ENCODE peak calls at places on chromosomes 11 and 22, in four cellular contexts. S, D, A and Z are unnamed samples. For H3K9me3, the result is how much of the 10 kb centered on the place peaks cover.

GRCh38 chr22:29840498-29840897 is 2.4 kb upstream of the ASCC2 start:
- DNase-seq in D (no peak), S (no peak), A (no peak), Z (no peak)

GRCh38 chr11:35658028-35658948 is 4.3 kb upstream of the TRIM44 start:
- DNase-seq in A (no peak), D (no peak), S (no peak), Z (no peak)

GRCh38 chr11:13316528-13316961 is 39.0 kb downstream of the BMAL1 start:
- DNase-seq in D (no peak), S (no peak), A (no peak), Z (peak)

GRCh38 chr11:218815-219593 is 11.5 kb downstream of the RIC8A start:
- DNase-seq in A (no peak), S (no peak), D (peak), Z (peak)

GRCh38 chr11:29801561-29801960 is 215.3 kb downstream of the KCNA4 start:
- DNase-seq in D (no peak), S (no peak), A (no peak), Z (no peak)

GRCh38 chr11:67439321-67440228 is 2.1 kb upstream of the PTPRCAP start:
- DNase-seq in D (peak), A (peak), S (no peak), Z (no peak)

GRCh38 chr11:113401718-113402117 is 14.1 kb downstream of the ANKK1 start:
- DNase-seq in S (no peak), A (peak), D (peak), Z (no peak)

GRCh38 chr11:8283510-8284272 is 20.0 kb upstream of the LMO1 start:
- DNase-seq in S (no peak), D (no peak), A (no peak), Z (no peak)

GRCh38 chr11:69123593-69124545 is 31.9 kb upstream of the SMIM38 start:
- DNase-seq in D (no peak), S (no peak), A (no peak), Z (no peak)

GRCh38 chr22:44893731-44894080 is 116.1 kb downstream of the PHF21B start:
- DNase-seq in S (no peak), A (peak), D (no peak), Z (peak)

GRCh38 chr11:15769203-15769602 is 587.1 kb downstream of the SOX6 start:
- DNase-seq in D (peak), A (peak), S (no peak), Z (no peak)

GRCh38 chr11:8266246-8267241 is 2.9 kb upstream of the LMO1 start:
- DNase-seq in A (no peak), S (no peak), D (no peak), Z (no peak)

GRCh38 chr11:3623126-3623525 is 18.7 kb downstream of the ART5 start:
- DNase-seq in S (no peak), D (no peak), A (no peak), Z (no peak)

GRCh38 chr11:111819161-111820058 is 52.0 kb downstream of the ALG9 start:
- DNase-seq in D (peak), S (no peak), A (peak), Z (no peak)

GRCh38 chr11:74437441-74437840 is 29.9 kb downstream of the KCNE3 start:
- DNase-seq in D (no peak), A (no peak), S (no peak), Z (no peak)

GRCh38 chr11:1277936-1278512 is 31.4 kb downstream of the TOLLIP start:
- DNase-seq in S (no peak), D (no peak), A (no peak), Z (no peak)

GRCh38 chr11:3037041-3037944 is 19.9 kb downstream of the CARS1 start:
- DNase-seq in S (peak), A (peak), D (peak), Z (no peak)

GRCh38 chr11:843818-844692 is 1.4 kb downstream of the TSPAN4 start:
- DNase-seq in D (peak), A (peak), S (peak), Z (peak)

GRCh38 chr11:65424200-65425104 is 1.9 kb downstream of the NEAT1 start:
- DNase-seq in A (peak), D (peak), S (no peak), Z (peak)

GRCh38 chr22:29883831-29884139 is 811 bp downstream of the MTMR3 start:
- DNase-seq in S (no peak), A (no peak), D (no peak), Z (no peak)

GRCh38 chr22:29693151-29693550 is 26.7 kb upstream of the CABP7 start:
- DNase-seq in A (no peak), S (no peak), D (no peak), Z (no peak)

GRCh38 chr11:113023228-113023627 is 62.0 kb downstream of the NCAM1 start:
- DNase-seq in A (no peak), D (no peak), S (no peak), Z (no peak)

GRCh38 chr11:95337175-95337957 is 106.4 kb upstream of the SESN3 start:
- DNase-seq in S (no peak), D (peak), A (peak), Z (peak)

GRCh38 chr22:35154937-35155387 is 89.0 kb downstream of the ISX start:
- DNase-seq in S (peak), A (peak), D (peak), Z (no peak)

GRCh38 chr11:7348432-7349298 is 97.0 kb downstream of the SYT9 start:
- DNase-seq in S (no peak), D (no peak), A (no peak), Z (no peak)

GRCh38 chr11:8317164-8317563 is 53.5 kb upstream of the LMO1 start:
- DNase-seq in S (no peak), D (no peak), A (no peak), Z (no peak)

GRCh38 chr11:73271936-73272679 is at the start of gene P2RY6:
- DNase-seq in S (no peak), D (peak), A (peak), Z (no peak)

GRCh38 chr11:107493117-107493516 is 35.5 kb upstream of the CWF19L2 start:
- DNase-seq in D (no peak), A (no peak), S (no peak), Z (no peak)

GRCh38 chr22:38172489-38173155 is 9.0 kb downstream of the PLA2G6 start:
- DNase-seq in D (peak), A (peak), S (no peak), Z (peak)

GRCh38 chr11:114610984-114611944 is 15.7 kb upstream of the NXPE4 start:
- DNase-seq in S (no peak), A (no peak), D (no peak), Z (no peak)
- H3K9me3 ChIP-seq in S (half or more), A (under half), D (under half), Z (under half)

DNA sequence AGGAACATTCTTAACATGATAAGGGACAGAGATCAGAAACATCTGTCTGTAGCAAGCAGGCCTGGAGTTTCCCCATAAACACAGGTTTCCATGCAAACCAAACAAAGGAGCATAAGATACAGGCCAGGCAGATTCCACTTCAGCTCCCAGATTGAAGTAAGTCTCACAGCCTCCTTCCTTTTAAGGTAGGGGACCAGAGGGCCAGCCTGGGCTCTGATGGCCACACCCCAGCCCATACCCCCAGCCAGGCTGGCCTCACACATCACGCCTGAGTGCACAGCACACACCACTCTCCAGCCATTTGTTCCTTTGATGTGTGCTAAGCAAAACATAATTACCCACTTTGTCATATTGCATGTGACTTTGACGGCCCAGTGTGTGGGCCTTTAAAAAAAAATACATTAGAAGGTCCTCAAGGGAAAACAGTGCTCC is 518.7 kb downstream of the NTM start:
- DNase-seq in S (no peak), A (no peak), D (no peak), Z (no peak)
- TF ChIP-seq EP300 in S (no peak), A (no peak), D (no peak), Z (no peak)

GRCh38 chr22:47781024-47781423 is 1018.6 kb downstream of the TBC1D22A start:
- DNase-seq in D (no peak), S (no peak), A (no peak), Z (no peak)

GRCh38 chr22:47779474-47779873 is 1017.0 kb downstream of the TBC1D22A start:
- DNase-seq in D (no peak), A (no peak), S (no peak), Z (no peak)

GRCh38 chr22:47782461-47783075 is 1020.1 kb downstream of the TBC1D22A start:
- DNase-seq in D (no peak), A (no peak), S (no peak), Z (no peak)

GRCh38 chr22:47780281-47780875 is 1017.9 kb downstream of the TBC1D22A start:
- DNase-seq in A (no peak), S (no peak), D (no peak), Z (no peak)

DNA sequence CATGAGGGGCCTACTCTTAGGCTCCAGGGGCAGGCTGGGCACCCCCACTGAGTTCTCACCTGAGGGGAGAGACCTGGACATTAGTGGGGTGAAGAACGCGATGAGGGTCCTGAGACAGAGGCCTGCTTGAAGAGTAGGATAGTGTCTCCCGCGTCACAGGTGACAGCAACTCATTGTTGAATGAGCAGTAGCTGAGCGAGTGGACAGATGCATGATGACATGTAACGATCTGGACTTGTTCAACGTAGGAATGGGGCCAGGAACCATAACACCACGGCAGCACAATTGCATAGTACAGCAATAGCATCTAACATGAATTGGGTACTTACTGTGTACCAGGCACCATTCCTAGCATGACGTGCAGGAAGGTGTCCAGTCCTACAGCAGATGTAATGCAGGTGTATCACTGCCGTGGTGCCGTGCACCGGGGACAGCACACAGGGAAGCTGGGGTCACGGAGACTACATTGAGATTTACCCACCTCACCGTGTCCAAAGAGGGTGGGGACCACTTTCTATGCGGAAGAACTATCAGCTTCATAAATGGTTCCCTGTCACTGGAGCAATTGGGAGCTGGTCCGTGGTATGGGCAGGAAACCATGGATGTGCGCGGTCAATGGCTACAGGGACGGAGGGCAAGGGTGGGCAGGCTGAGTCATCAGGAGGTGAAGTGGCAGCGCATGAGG is 1019.1 kb downstream of the TBC1D22A start:
- DNase-seq in D (no peak), A (no peak), S (no peak), Z (no peak)
- H3K27ac ChIP-seq in D (no peak), A (no peak), S (no peak), Z (no peak)

GRCh38 chr22:49403102-49403501 is 424.6 kb downstream of the BRD1 start:
- DNase-seq in D (peak), S (no peak), A (no peak), Z (peak)
- H3K9me3 ChIP-seq in D (under half), S (under half), A (under half), Z (under half)

GRCh38 chr11:78325274-78325781 is 92.3 kb downstream of the GAB2 start:
- DNase-seq in S (no peak), D (no peak), A (no peak), Z (no peak)
- TF ChIP-seq EP300 in S (no peak), D (no peak), A (no peak), Z (no peak)

GRCh38 chr22:50544078-50544745 is 1.5 kb upstream of the KLHDC7B start:
- DNase-seq in D (peak), A (peak), S (no peak), Z (peak)

GRCh38 chr22:50546326-50547230 is 879 bp downstream of the KLHDC7B start:
- DNase-seq in A (no peak), D (no peak), S (no peak), Z (no peak)

GRCh38 chr22:50542416-50542927 is 3.2 kb upstream of the KLHDC7B start:
- DNase-seq in D (no peak), A (peak), S (no peak), Z (no peak)

GRCh38 chr22:50545522-50546325 is at the start of gene KLHDC7B:
- DNase-seq in S (no peak), D (no peak), A (no peak), Z (no peak)

GRCh38 chr22:50544746-50545253 is 899 bp upstream of the KLHDC7B start:
- DNase-seq in A (peak), S (no peak), D (peak), Z (peak)
- H3K27ac ChIP-seq in A (peak), S (no peak), D (peak), Z (peak)